ENCODE peak calls at places on chromosomes 1 and 21, in five cellular contexts. One of them, this sample, is unnamed.
A peak's percentile ranks its signal among the peaks of the same experiment; 100 is the strongest.

GRCh38 chr1:8706995-8707396 is 110.4 kb downstream of the RERE start:
- DNase-seq in WTC11: no peak
- DNase-seq in GM12878: no peak
- DNase-seq in K562: no peak
- DNase-seq in HepG2: peak; percentile 54
- DNase-seq in this sample: no peak

GRCh38 chr1:203136409-203137042 is 9.0 kb downstream of the ADORA1 start:
- DNase-seq in WTC11: no peak
- DNase-seq in GM12878: no peak
- DNase-seq in K562: no peak
- DNase-seq in HepG2: no peak
- DNase-seq in this sample: no peak

GRCh38 chr1:20057886-20058420 is 12.0 kb upstream of the PLA2G5 start:
- DNase-seq in WTC11: no peak
- DNase-seq in GM12878: no peak
- DNase-seq in K562: no peak
- DNase-seq in HepG2: no peak
- DNase-seq in this sample: no peak

GRCh38 chr1:205917466-205918248 is 25.6 kb downstream of the SLC26A9 start:
- DNase-seq in WTC11: no peak
- DNase-seq in GM12878: no peak
- DNase-seq in K562: no peak
- DNase-seq in HepG2: no peak
- DNase-seq in this sample: no peak

GRCh38 chr1:42153598-42153995 is 387 bp downstream of the GUCA2B start:
- DNase-seq in WTC11: no peak
- DNase-seq in GM12878: no peak
- DNase-seq in K562: no peak
- DNase-seq in HepG2: no peak
- DNase-seq in this sample: no peak

GRCh38 chr1:233368784-233369120 is 41.2 kb downstream of the MAP3K21 start:
- DNase-seq in WTC11: no peak
- DNase-seq in GM12878: no peak
- DNase-seq in K562: no peak
- DNase-seq in HepG2: no peak
- DNase-seq in this sample: no peak

GRCh38 chr1:153647375-153647714 is 11.2 kb upstream of the SNAPIN start:
- DNase-seq in WTC11: no peak
- DNase-seq in GM12878: no peak
- DNase-seq in K562: no peak
- DNase-seq in HepG2: no peak
- DNase-seq in this sample: peak; percentile 12

GRCh38 chr1:209875510-209875909 is 47.7 kb downstream of the UTP25 start:
- DNase-seq in WTC11: peak; percentile 25
- DNase-seq in GM12878: no peak
- DNase-seq in K562: no peak
- DNase-seq in HepG2: peak; percentile 36
- DNase-seq in this sample: peak; percentile 33

GRCh38 chr1:156675271-156675708 is 1.9 kb downstream of the NES start:
- DNase-seq in WTC11: no peak
- DNase-seq in GM12878: no peak
- DNase-seq in K562: no peak
- DNase-seq in HepG2: no peak
- DNase-seq in this sample: no peak

GRCh38 chr1:94974224-94974623 is 47.3 kb upstream of the CNN3 start:
- DNase-seq in WTC11: no peak
- DNase-seq in GM12878: no peak
- DNase-seq in K562: no peak
- DNase-seq in HepG2: no peak
- DNase-seq in this sample: no peak

GRCh38 chr1:59557549-59557885 is 257.2 kb upstream of the HOOK1 start:
- DNase-seq in WTC11: no peak
- DNase-seq in GM12878: no peak
- DNase-seq in K562: no peak
- DNase-seq in HepG2: no peak
- DNase-seq in this sample: no peak

GRCh38 chr1:15684042-15684461 is at the start of gene PLEKHM2:
- DNase-seq in WTC11: no peak
- DNase-seq in GM12878: no peak
- DNase-seq in K562: peak; percentile 88
- DNase-seq in HepG2: no peak
- DNase-seq in this sample: peak; percentile 38

GRCh38 chr1:31010081-31010989 is 55.2 kb downstream of the PUM1 start:
- DNase-seq in WTC11: no peak
- DNase-seq in GM12878: peak; percentile 44
- DNase-seq in K562: no peak
- DNase-seq in HepG2: no peak
- DNase-seq in this sample: no peak

GRCh38 chr1:220997791-220998190 is 118.5 kb downstream of the HLX start:
- DNase-seq in WTC11: no peak
- DNase-seq in GM12878: no peak
- DNase-seq in K562: no peak
- DNase-seq in HepG2: no peak
- DNase-seq in this sample: no peak

GRCh38 chr21:17613242-17613676 is 558 bp upstream of the BTG3 start:
- DNase-seq in WTC11: no peak
- DNase-seq in GM12878: no peak
- DNase-seq in K562: no peak
- DNase-seq in HepG2: no peak
- DNase-seq in this sample: no peak

GRCh38 chr1:47262787-47263413 is 30.9 kb upstream of the TAL1 start:
- DNase-seq in WTC11: peak; percentile 60
- DNase-seq in GM12878: no peak
- DNase-seq in K562: peak; percentile 76
- DNase-seq in HepG2: peak; percentile 59
- DNase-seq in this sample: peak; percentile 50

GRCh38 chr1:197435224-197435623 is 167.2 kb downstream of the CRB1 start:
- DNase-seq in WTC11: no peak
- DNase-seq in GM12878: no peak
- DNase-seq in K562: no peak
- DNase-seq in HepG2: no peak
- DNase-seq in this sample: no peak

GRCh38 chr1:161427733-161428516 is 60.2 kb upstream of the CFAP126 start:
- DNase-seq in WTC11: peak; percentile 69
- DNase-seq in GM12878: peak; percentile 72
- DNase-seq in K562: peak; percentile 54
- DNase-seq in HepG2: peak; percentile 35
- DNase-seq in this sample: peak; percentile 82

GRCh38 chr1:179490611-179491010 is 85.1 kb downstream of the NPHS2 start:
- DNase-seq in WTC11: no peak
- DNase-seq in GM12878: no peak
- DNase-seq in K562: no peak
- DNase-seq in HepG2: no peak
- DNase-seq in this sample: no peak

GRCh38 chr1:64493864-64494263 is 23.9 kb downstream of the CACHD1 start:
- DNase-seq in WTC11: peak; percentile 86
- DNase-seq in GM12878: no peak
- DNase-seq in K562: no peak
- DNase-seq in HepG2: no peak
- DNase-seq in this sample: no peak

GRCh38 chr1:165481820-165482532 is 37.0 kb upstream of the RXRG start:
- DNase-seq in WTC11: no peak
- DNase-seq in GM12878: no peak
- DNase-seq in K562: no peak
- DNase-seq in HepG2: no peak
- DNase-seq in this sample: peak; percentile 47

GRCh38 chr1:9245230-9245619 is 10.7 kb downstream of the H6PD start:
- DNase-seq in WTC11: no peak
- DNase-seq in GM12878: no peak
- DNase-seq in K562: no peak
- DNase-seq in HepG2: no peak
- DNase-seq in this sample: no peak

GRCh38 chr1:110749960-110750359 is 75.2 kb upstream of the KCNA3 start:
- DNase-seq in WTC11: no peak
- DNase-seq in GM12878: no peak
- DNase-seq in K562: no peak
- DNase-seq in HepG2: no peak
- DNase-seq in this sample: no peak

GRCh38 chr1:23051510-23051909 is 32.2 kb downstream of the KDM1A start:
- DNase-seq in WTC11: no peak
- DNase-seq in GM12878: no peak
- DNase-seq in K562: no peak
- DNase-seq in HepG2: no peak
- DNase-seq in this sample: no peak

GRCh38 chr1:231803353-231803752 is 176.8 kb downstream of the DISC1 start:
- DNase-seq in WTC11: no peak
- DNase-seq in GM12878: no peak
- DNase-seq in K562: no peak
- DNase-seq in HepG2: no peak
- DNase-seq in this sample: no peak

GRCh38 chr1:172991674-172992400 is 58.9 kb downstream of the TNFSF18 start:
- DNase-seq in WTC11: no peak
- DNase-seq in GM12878: no peak
- DNase-seq in K562: no peak
- DNase-seq in HepG2: no peak
- DNase-seq in this sample: no peak

GRCh38 chr1:15417365-15417934 is 7.8 kb downstream of the EFHD2 start:
- DNase-seq in WTC11: no peak
- DNase-seq in GM12878: no peak
- DNase-seq in K562: peak; percentile 62
- DNase-seq in HepG2: no peak
- DNase-seq in this sample: peak; percentile 72

GRCh38 chr21:27462786-27463185 is 495.9 kb upstream of the ADAMTS5 start:
- DNase-seq in WTC11: no peak
- DNase-seq in GM12878: no peak
- DNase-seq in K562: no peak
- DNase-seq in HepG2: no peak
- DNase-seq in this sample: no peak

GRCh38 chr1:63651110-63651776 is 58.0 kb downstream of the PGM1 start:
- DNase-seq in WTC11: no peak
- DNase-seq in GM12878: no peak
- DNase-seq in K562: no peak
- DNase-seq in HepG2: no peak
- DNase-seq in this sample: no peak

GRCh38 chr1:61077676-61078521 is 4.5 kb upstream of the NFIA start:
- DNase-seq in WTC11: peak; percentile 88
- DNase-seq in GM12878: peak; percentile 63
- DNase-seq in K562: peak; percentile 77
- DNase-seq in HepG2: peak; percentile 99
- DNase-seq in this sample: peak; percentile 98

GRCh38 chr1:61079898-61080336 is 2.4 kb upstream of the NFIA start:
- DNase-seq in WTC11: peak; percentile 74
- DNase-seq in GM12878: no peak
- DNase-seq in K562: peak; percentile 81
- DNase-seq in HepG2: peak; percentile 77
- DNase-seq in this sample: no peak

GRCh38 chr1:61076728-61077675 is 5.4 kb upstream of the NFIA start:
- DNase-seq in WTC11: peak; percentile 95
- DNase-seq in GM12878: peak; percentile 24
- DNase-seq in K562: peak; percentile 86
- DNase-seq in HepG2: peak; percentile 94
- DNase-seq in this sample: peak; percentile 71

GRCh38 chr1:61079276-61079897 is 3.0 kb upstream of the NFIA start:
- DNase-seq in WTC11: no peak
- DNase-seq in GM12878: no peak
- DNase-seq in K562: no peak
- DNase-seq in HepG2: no peak
- DNase-seq in this sample: no peak

DNA sequence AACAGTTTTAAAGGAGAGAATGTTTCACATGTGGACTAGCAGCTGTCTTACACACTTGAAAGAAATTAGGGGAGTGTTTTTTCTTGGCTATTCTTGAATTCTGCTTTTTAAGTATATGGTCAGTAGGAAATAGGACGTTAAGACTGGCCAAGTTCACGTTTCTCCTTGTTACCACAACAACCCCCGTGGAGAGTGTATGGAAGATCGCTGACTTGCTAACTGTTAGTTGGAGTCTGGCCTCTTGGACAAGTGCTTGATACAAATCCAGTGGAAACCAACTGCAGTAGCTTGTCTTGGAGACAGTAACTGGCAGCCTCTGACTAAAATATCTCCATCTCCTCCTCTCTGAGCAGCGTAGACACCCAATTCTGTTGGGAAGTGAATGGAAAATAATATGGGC is 3.8 kb upstream of the NFIA start:
- DNase-seq in WTC11: no peak
- DNase-seq in GM12878: no peak
- DNase-seq in K562: no peak
- DNase-seq in HepG2: no peak
- DNase-seq in this sample: no peak
- TF ChIP-seq ESRRA in WTC11: no peak
- TF ChIP-seq ESRRA in GM12878: no peak
- TF ChIP-seq ESRRA in K562: no peak
- TF ChIP-seq ESRRA in HepG2: no peak
- TF ChIP-seq ESRRA in this sample: no peak

GRCh38 chr1:69794831-69795230 is 227.1 kb downstream of the LRRC7 start:
- DNase-seq in WTC11: no peak
- DNase-seq in GM12878: no peak
- DNase-seq in K562: no peak
- DNase-seq in HepG2: no peak
- DNase-seq in this sample: peak; percentile 1
- TF ChIP-seq ESRRA in WTC11: no peak
- TF ChIP-seq ESRRA in GM12878: no peak
- TF ChIP-seq ESRRA in K562: no peak
- TF ChIP-seq ESRRA in HepG2: no peak
- TF ChIP-seq ESRRA in this sample: no peak

DNA sequence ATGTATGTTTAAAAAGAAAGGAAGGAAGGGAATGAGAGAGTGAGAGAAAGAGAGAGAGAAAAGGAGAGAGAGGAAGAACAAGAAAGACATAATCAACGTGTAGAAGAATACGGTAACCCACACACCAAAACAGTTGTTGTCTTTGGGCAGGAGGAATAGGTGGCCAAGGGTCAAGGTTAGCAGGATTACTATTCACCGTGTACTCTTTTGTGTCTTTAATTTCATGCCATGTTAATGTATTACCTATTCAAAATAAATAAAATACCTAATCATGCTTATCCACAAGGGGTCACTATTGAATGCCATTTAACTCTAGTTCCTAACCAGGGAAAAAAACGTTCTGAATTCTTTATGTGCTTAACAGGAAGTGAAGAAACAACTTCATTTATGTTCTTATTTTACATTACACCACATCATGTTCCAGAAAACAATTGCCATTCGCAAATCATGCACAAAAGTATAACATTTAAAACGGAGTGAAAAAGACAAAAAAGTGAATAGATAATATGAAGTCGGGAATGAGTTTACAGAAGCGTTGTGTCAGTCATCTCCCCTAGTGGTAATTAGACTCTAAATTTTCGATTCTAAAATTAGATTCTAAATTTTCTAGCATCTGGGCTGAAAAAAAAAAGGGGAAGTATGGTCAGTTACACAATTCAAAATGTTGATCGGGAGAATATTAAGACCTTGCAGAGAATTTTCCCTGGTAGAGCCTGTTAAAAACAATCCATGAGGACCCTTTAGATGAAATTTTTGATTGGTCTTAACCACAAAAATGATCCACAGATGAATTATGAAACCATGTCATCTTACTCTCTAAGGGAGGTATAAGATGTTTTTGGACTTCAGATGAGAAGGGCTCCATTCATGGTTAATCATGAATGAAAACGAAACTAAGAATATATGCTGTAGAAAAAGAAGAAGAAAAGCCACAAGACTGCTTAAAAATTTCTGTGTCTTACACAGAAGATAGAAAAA is 694 bp upstream of the KMO start:
- DNase-seq in WTC11: no peak
- DNase-seq in GM12878: peak; percentile 66
- DNase-seq in K562: peak; percentile 42
- DNase-seq in HepG2: peak; percentile 71
- DNase-seq in this sample: peak; percentile 77
- TF ChIP-seq ESRRA in WTC11: no peak
- TF ChIP-seq ESRRA in GM12878: no peak
- TF ChIP-seq ESRRA in K562: peak; percentile 24
- TF ChIP-seq ESRRA in HepG2: no peak
- TF ChIP-seq ESRRA in this sample: no peak

GRCh38 chr1:204591473-204592090 is 75.4 kb downstream of the MDM4 start:
- DNase-seq in WTC11: no peak
- DNase-seq in GM12878: no peak
- DNase-seq in K562: no peak
- DNase-seq in HepG2: no peak
- DNase-seq in this sample: no peak
- TF ChIP-seq ESRRA in WTC11: no peak
- TF ChIP-seq ESRRA in GM12878: no peak
- TF ChIP-seq ESRRA in K562: no peak
- TF ChIP-seq ESRRA in HepG2: no peak
- TF ChIP-seq ESRRA in this sample: no peak